ENCODE peak calls at places on chromosome 16, in seven cellular contexts. M, G, O, T, C, R and Y are unnamed samples.

GRCh38 chr16:85490971-85491771 is 122.0 kb upstream of the GSE1 start:
- DNase-seq in M (peak; percentile 55), G (no peak), O (peak; percentile 27), T (peak; percentile 54), C (no peak), R (no peak), Y (no peak)

GRCh38 chr16:86664518-86665318 is 86.4 kb downstream of the FOXL1 start:
- DNase-seq in M (no peak), G (peak; percentile 95), O (peak; percentile 98), T (no peak), C (no peak), R (no peak), Y (peak; percentile 99)

GRCh38 chr16:48542020-48542473 is 67.9 kb downstream of the N4BP1 start:
- DNase-seq in M (no peak), G (peak; percentile 20), O (peak; percentile 47), T (peak; percentile 54), C (no peak), R (peak; percentile 80), Y (peak; percentile 57)

GRCh38 chr16:89304941-89305705 is 87.6 kb downstream of the ZNF778 start:
- DNase-seq in M (no peak), G (no peak), O (no peak), T (no peak), C (no peak), R (no peak), Y (no peak)

GRCh38 chr16:9500872-9501271 is 409.4 kb downstream of the HAPSTR1 start:
- DNase-seq in M (no peak), G (no peak), O (no peak), T (no peak), C (no peak), R (no peak), Y (no peak)

GRCh38 chr16:89409161-89409711 is 81.1 kb downstream of the ANKRD11 start:
- DNase-seq in M (no peak), G (peak; percentile 67), O (no peak), T (no peak), C (no peak), R (no peak), Y (peak; percentile 41)

GRCh38 chr16:53745753-53746258 is 41.9 kb downstream of the FTO start:
- DNase-seq in M (no peak), G (peak; percentile 74), O (peak; percentile 38), T (no peak), C (no peak), R (no peak), Y (no peak)

GRCh38 chr16:57997528-57998265 is 2.8 kb downstream of the ZNF319 start:
- DNase-seq in M (no peak), G (no peak), O (no peak), T (no peak), C (no peak), R (no peak), Y (no peak)

GRCh38 chr16:10256855-10257641 is 74.8 kb upstream of the GRIN2A start:
- DNase-seq in M (peak; percentile 58), G (no peak), O (peak; percentile 46), T (peak; percentile 33), C (no peak), R (no peak), Y (peak; percentile 5)

GRCh38 chr16:80804451-80805383 is at the start of gene CDYL2:
- DNase-seq in M (peak; percentile 73), G (no peak), O (peak; percentile 11), T (no peak), C (peak; percentile 46), R (no peak), Y (peak; percentile 56)

GRCh38 chr16:57893559-57894389 is 77.2 kb downstream of the CNGB1 start:
- DNase-seq in M (no peak), G (peak; percentile 74), O (peak; percentile 92), T (no peak), C (no peak), R (no peak), Y (peak; percentile 41)

GRCh38 chr16:79628501-79628975 is 28.0 kb upstream of the MAF start:
- DNase-seq in M (no peak), G (no peak), O (peak; percentile 88), T (no peak), C (no peak), R (no peak), Y (no peak)

GRCh38 chr16:47884131-47884725 is 271.6 kb downstream of the ABCC12 start:
- DNase-seq in M (no peak), G (no peak), O (no peak), T (no peak), C (no peak), R (no peak), Y (no peak)

GRCh38 chr16:85391769-85392583 is 221.1 kb upstream of the GSE1 start:
- DNase-seq in M (peak; percentile 1), G (peak; percentile 0), O (peak; percentile 55), T (no peak), C (no peak), R (peak; percentile 25), Y (no peak)

GRCh38 chr16:48409839-48410610 is 24.8 kb upstream of the SIAH1 start:
- DNase-seq in M (no peak), G (peak; percentile 70), O (peak; percentile 91), T (no peak), C (no peak), R (no peak), Y (peak; percentile 79)

GRCh38 chr16:2426941-2427361 is 2.3 kb upstream of the CCNF start:
- DNase-seq in M (no peak), G (no peak), O (peak; percentile 85), T (no peak), C (no peak), R (no peak), Y (no peak)

GRCh38 chr16:2429037-2429770 is at the start of gene CCNF:
- DNase-seq in M (peak; percentile 99), G (peak; percentile 91), O (peak; percentile 94), T (peak; percentile 99), C (peak; percentile 98), R (peak; percentile 97), Y (peak; percentile 95)

GRCh38 chr16:2428787-2429036 is 535 bp upstream of the CCNF start:
- DNase-seq in M (no peak), G (no peak), O (no peak), T (no peak), C (no peak), R (no peak), Y (no peak)

GRCh38 chr16:2427526-2427925 is 1.7 kb upstream of the CCNF start:
- DNase-seq in M (no peak), G (no peak), O (no peak), T (no peak), C (no peak), R (no peak), Y (no peak)

DNA sequence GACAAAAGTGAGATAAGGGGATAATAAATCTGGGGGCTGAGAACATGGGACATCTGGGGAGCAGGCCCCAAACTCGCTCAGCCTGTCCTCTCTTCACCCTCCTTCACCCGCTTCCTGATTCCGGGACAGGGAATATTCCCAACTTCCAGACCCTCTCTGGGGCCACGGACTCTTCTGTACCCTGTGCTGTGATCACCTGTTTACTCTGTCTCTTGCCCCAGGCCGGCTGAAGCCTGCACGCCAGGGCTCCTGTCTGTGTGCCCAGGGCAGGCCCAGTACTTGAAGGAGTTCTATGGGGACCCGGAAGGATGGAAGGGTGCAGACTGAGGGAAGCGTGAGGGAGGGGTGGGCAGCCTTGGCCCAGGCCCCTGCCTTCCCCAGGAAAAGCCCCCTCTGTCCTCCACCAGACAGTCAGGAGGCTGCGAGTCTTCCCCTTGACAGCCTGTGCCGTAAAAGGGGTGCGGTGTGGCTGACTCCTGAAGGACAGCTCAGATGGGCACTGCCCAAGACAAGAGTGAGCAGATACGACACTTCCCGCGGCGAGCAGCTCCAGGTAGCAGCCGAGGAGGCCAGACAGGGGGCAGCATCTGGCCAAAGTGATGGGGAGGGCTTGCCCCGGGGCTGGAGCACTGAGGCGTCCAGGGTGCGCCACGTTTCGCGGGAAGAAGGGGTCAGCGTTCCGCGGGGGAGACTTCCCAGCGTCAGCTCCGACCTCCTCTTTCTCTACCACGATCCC is 1.0 kb upstream of the CCNF start:
- DNase-seq in M (peak; percentile 61), G (peak; percentile 32), O (no peak), T (peak; percentile 43), C (peak; percentile 26), R (no peak), Y (peak; percentile 68)
- TF ChIP-seq CTCF in M (no peak), G (peak; percentile 66), O (no peak), T (no peak), C (no peak), R (no peak), Y (peak; percentile 30)

GRCh38 chr16:12287796-12288536 is 311.4 kb downstream of the SNX29 start:
- DNase-seq in M (no peak), G (no peak), O (no peak), T (no peak), C (no peak), R (no peak), Y (no peak)
- TF ChIP-seq CTCF in M (no peak), G (no peak), O (no peak), T (no peak), C (no peak), R (no peak), Y (no peak)

GRCh38 chr16:63527404-63527803 is 1491.2 kb upstream of the CDH8 start:
- DNase-seq in M (no peak), G (no peak), O (no peak), T (no peak), C (no peak), R (no peak), Y (no peak)

GRCh38 chr16:63530974-63531373 is 1494.7 kb upstream of the CDH8 start:
- DNase-seq in M (no peak), G (no peak), O (no peak), T (no peak), C (no peak), R (no peak), Y (no peak)

DNA sequence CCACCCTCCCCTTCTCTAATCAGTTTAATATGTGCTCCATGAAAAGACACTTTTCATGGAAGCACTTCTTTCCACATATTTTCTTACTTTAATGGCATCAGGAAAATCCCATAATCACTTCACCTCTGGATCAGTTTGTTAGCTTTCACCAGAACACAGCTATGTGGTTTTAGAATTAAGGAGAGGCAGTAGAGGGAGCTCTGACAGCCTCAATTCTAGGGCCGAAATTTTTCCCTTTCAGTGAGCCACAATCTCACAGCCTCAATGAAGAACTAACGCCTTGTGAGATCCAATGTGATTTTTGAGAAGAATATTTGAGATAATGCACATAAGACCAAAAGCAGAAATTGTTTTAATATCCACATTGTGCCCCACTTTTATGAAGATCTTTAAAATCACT is 1494.0 kb upstream of the CDH8 start:
- DNase-seq in M (no peak), G (no peak), O (no peak), T (no peak), C (no peak), R (no peak), Y (no peak)
- TF ChIP-seq CTCF in M (no peak), G (no peak), O (no peak), T (no peak), C (no peak), R (no peak), Y (peak; percentile 7)

DNA sequence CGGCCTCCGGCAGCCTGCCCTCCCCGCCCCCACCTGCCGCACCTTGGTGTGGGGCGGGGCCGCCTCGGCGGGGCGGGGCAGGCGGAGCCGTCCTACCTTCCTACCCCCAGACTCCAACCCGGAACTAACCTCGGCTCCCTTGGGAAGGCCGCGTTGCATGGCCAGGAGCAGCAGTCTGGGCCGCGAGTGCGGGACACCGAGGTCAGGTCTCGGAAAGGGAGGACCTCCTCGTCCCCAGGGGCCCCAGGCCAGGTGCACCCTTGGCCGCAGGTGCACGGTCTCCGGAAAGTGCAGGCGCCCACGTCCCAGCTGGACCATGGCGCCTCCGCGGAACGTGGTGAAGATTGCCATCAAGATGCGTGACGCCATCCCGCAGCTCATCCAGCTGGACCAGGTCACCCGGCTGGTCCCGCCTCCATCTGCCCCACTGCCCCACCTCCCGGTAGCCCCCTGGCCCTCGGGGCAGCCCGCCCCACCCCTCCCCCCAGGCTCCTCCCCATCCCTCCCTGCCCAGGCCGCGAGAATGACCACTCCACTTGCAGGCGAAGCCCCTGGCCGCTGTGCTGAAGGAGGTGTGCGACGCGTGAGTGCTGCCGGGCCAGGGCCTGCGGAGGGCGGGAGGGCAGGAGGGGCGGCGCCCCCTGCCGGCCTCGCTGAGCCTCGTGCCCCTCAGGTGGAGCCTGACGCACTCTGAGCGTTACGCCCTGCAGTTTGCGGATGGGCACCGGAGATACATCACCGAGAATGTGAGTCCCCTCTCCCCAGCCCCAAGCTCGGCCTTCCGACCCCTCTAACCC is at the start of gene ELMO3:
- DNase-seq in M (peak; percentile 52), G (no peak), O (peak; percentile 71), T (peak; percentile 71), C (no peak), R (no peak), Y (peak; percentile 36)
- TF ChIP-seq CTCF in M (peak; percentile 45), G (peak; percentile 50), O (peak; percentile 47), T (peak; percentile 66), C (peak; percentile 55), R (peak; percentile 4), Y (peak; percentile 16)